ENCODE peak calls at places on chromosomes 4 and X, in ten cellular contexts. O is PC-3, U is AG04449, I is cardiac fibroblast, W is A549, A is right atrium auricular region, D is tibial nerve, F is OCI-LY7, Q is choroid plexus epithelial cell, E is epithelial cell of esophagus. M is an unnamed sample.

GRCh38 chr4:38333219-38333618 is 330.8 kb upstream of the KLF3 start:
- DNase-seq in O (no peak), U (no peak), I (peak; percentile 63), W (no peak), A (no peak), D (no peak), F (no peak), Q (no peak), E (no peak), M (no peak)

GRCh38 chr4:182752158-182752910 is 164.9 kb downstream of the DCTD start:
- DNase-seq in O (peak; percentile 78), U (peak; percentile 69), I (peak; percentile 83), W (no peak), A (no peak), D (no peak), F (no peak), Q (peak; percentile 78), E (peak; percentile 46), M (no peak)

GRCh38 chr4:83582289-83582756 is 46.4 kb downstream of the GPAT3 start:
- DNase-seq in O (peak; percentile 73), U (no peak), I (peak; percentile 90), W (no peak), A (no peak), D (peak; percentile 27), F (peak; percentile 58), Q (no peak), E (peak; percentile 74), M (peak; percentile 64)

GRCh38 chr4:108385076-108385475 is 216.3 kb upstream of the LEF1 start:
- DNase-seq in O (no peak), U (no peak), I (no peak), W (no peak), A (no peak), D (no peak), F (no peak), Q (no peak), E (no peak), M (no peak)

GRCh38 chr4:140249351-140249750 is 95.4 kb upstream of the MAML3 start:
- DNase-seq in O (peak; percentile 29), U (no peak), I (peak; percentile 64), W (no peak), A (no peak), D (no peak), F (peak; percentile 18), Q (peak; percentile 67), E (no peak), M (no peak)

GRCh38 chrX:46180258-46180687 is 364.9 kb downstream of the ZNF674 start:
- DNase-seq in O (peak; percentile 52), U (peak; percentile 51), I (peak; percentile 70), W (no peak), A (no peak), D (no peak), F (no peak), Q (peak; percentile 67), E (peak; percentile 50), M (no peak)

GRCh38 chr4:80471701-80472100 is 136.2 kb downstream of the CFAP299 start:
- DNase-seq in O (peak; percentile 73), U (no peak), I (peak; percentile 11), W (no peak), A (no peak), D (no peak), F (peak; percentile 41), Q (peak; percentile 16), E (peak; percentile 51), M (peak; percentile 61)

GRCh38 chr4:20248155-20248558 is 3.5 kb upstream of the SLIT2 start:
- DNase-seq in O (peak; percentile 82), U (no peak), I (peak; percentile 85), W (no peak), A (no peak), D (peak; percentile 12), F (peak; percentile 40), Q (peak; percentile 87), E (peak; percentile 60), M (no peak)

GRCh38 chr4:122854860-122855259 is 28.2 kb downstream of the FGF2 start:
- DNase-seq in O (no peak), U (no peak), I (no peak), W (no peak), A (no peak), D (no peak), F (no peak), Q (no peak), E (no peak), M (peak; percentile 50)

GRCh38 chr4:77635246-77635645 is 29.6 kb downstream of the CXCL13 start:
- DNase-seq in O (no peak), U (no peak), I (no peak), W (no peak), A (no peak), D (no peak), F (no peak), Q (no peak), E (no peak), M (no peak)

GRCh38 chrX:71870337-71871098 is 40.1 kb upstream of the NHSL2 start:
- DNase-seq in O (peak; percentile 55), U (no peak), I (peak; percentile 6), W (peak; percentile 16), A (no peak), D (no peak), F (peak; percentile 0), Q (peak; percentile 2), E (no peak), M (no peak)
- TF ChIP-seq CTCF in O (peak; percentile 60), U (peak; percentile 5), I (no peak), W (peak; percentile 28), A (no peak), D (no peak), F (peak; percentile 30), Q (peak; percentile 36), E (no peak), M (no peak)

DNA sequence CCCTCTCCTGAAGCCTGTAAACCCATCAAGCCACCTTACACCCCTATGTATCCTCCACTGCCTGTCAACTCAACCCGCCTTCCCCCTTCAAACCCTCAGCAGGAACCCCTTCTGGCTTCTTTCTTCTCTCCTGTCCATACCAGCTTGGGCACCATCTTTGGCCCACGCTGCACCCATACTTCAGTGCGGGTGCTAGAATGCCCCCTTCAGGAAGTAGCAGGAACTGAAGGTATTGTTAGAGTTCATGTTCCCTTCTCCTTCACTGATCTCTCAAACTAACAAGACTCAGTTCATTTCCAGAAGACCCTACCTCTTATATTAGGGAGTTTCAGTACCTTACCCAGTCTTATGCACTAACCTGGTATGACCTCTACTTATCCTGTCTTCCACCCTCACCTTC is 1.5 kb upstream of the UGT2B17 start:
- DNase-seq in O (no peak), U (no peak), I (no peak), W (no peak), A (no peak), D (no peak), F (no peak), Q (no peak), E (no peak), M (no peak)
- TF ChIP-seq CTCF in O (peak; percentile 32), U (no peak), I (no peak), W (no peak), A (no peak), D (no peak), F (peak; percentile 53), Q (no peak), E (no peak), M (no peak)

GRCh38 chrX:103250977-103251376 is 4.0 kb downstream of the TCEAL8 start:
- DNase-seq in O (peak; percentile 12), U (no peak), I (no peak), W (no peak), A (no peak), D (no peak), F (no peak), Q (no peak), E (peak; percentile 50), M (no peak)

GRCh38 chrX:103249805-103250204 is 5.2 kb downstream of the TCEAL8 start:
- DNase-seq in O (no peak), U (no peak), I (no peak), W (no peak), A (no peak), D (no peak), F (no peak), Q (no peak), E (no peak), M (no peak)

GRCh38 chrX:103253608-103254007 is 1.3 kb downstream of the TCEAL8 start:
- DNase-seq in O (no peak), U (no peak), I (peak; percentile 20), W (no peak), A (no peak), D (no peak), F (no peak), Q (peak; percentile 22), E (no peak), M (no peak)

GRCh38 chrX:103254171-103254824 is 657 bp downstream of the TCEAL8 start:
- DNase-seq in O (peak; percentile 40), U (no peak), I (peak; percentile 44), W (no peak), A (no peak), D (peak; percentile 22), F (peak; percentile 73), Q (peak; percentile 40), E (peak; percentile 23), M (peak; percentile 55)

DNA sequence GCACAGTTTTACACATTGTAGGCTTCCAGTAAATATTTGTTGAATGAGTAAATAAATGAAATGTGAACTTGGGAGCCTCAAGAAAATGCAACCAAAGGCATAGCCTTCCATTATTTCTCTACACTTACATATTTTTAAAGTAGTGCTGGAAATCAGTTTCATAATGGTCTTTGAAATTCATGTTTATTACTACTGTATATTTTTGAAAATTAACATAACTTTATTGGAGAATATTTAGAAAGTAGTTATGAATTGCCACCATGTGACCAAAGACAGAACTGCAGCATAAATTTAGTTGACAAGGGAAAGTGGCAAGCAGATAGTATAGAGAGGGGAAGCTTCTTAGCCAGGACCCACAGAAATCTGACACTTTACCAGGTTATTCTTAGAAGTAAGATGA is 6.4 kb downstream of the TCEAL8 start:
- DNase-seq in O (peak; percentile 54), U (no peak), I (peak; percentile 42), W (peak; percentile 11), A (no peak), D (peak; percentile 38), F (peak; percentile 22), Q (peak; percentile 49), E (peak; percentile 37), M (no peak)
- TF ChIP-seq CTCF in O (peak; percentile 61), U (peak; percentile 21), I (peak; percentile 43), W (no peak), A (no peak), D (no peak), F (peak; percentile 71), Q (peak; percentile 46), E (peak; percentile 53), M (peak; percentile 38)

GRCh38 chr4:14898989-14899388 is 103.3 kb upstream of the CPEB2 start:
- DNase-seq in O (no peak), U (no peak), I (no peak), W (no peak), A (no peak), D (no peak), F (no peak), Q (no peak), E (no peak), M (no peak)

GRCh38 chr4:14893713-14894112 is 108.6 kb upstream of the CPEB2 start:
- DNase-seq in O (no peak), U (no peak), I (no peak), W (no peak), A (no peak), D (no peak), F (no peak), Q (no peak), E (peak; percentile 92), M (no peak)

GRCh38 chr4:14894392-14895292 is 107.6 kb upstream of the CPEB2 start:
- DNase-seq in O (no peak), U (no peak), I (no peak), W (no peak), A (no peak), D (no peak), F (no peak), Q (no peak), E (no peak), M (no peak)

GRCh38 chr4:14896656-14897175 is 105.6 kb upstream of the CPEB2 start:
- DNase-seq in O (no peak), U (no peak), I (no peak), W (no peak), A (no peak), D (no peak), F (no peak), Q (no peak), E (peak; percentile 66), M (no peak)

GRCh38 chr4:14897217-14897616 is 105.1 kb upstream of the CPEB2 start:
- DNase-seq in O (peak; percentile 21), U (no peak), I (no peak), W (peak; percentile 8), A (no peak), D (no peak), F (no peak), Q (peak; percentile 8), E (peak; percentile 91), M (no peak)
- TF ChIP-seq CTCF in O (peak; percentile 24), U (no peak), I (no peak), W (no peak), A (no peak), D (no peak), F (no peak), Q (peak; percentile 8), E (peak; percentile 42), M (peak; percentile 6)

M was measured in right lobe of liver.